ENCODE peak calls at places on chromosome 17, in four cellular contexts. E is ascending aorta, D is heart right ventricle, O is body of pancreas. C is an unnamed sample.

GRCh38 chr17:42685831-42686230 is 3.5 kb downstream of the CNTNAP1 start:
- DNase-seq in E (no peak), O (no peak), D (no peak), C (no peak)

GRCh38 chr17:27888072-27888471 is 5.1 kb downstream of the LYRM9 start:
- DNase-seq in D (no peak), E (no peak), O (no peak), C (no peak)

GRCh38 chr17:42345396-42346078 is 42.7 kb downstream of the STAT3 start:
- DNase-seq in D (no peak), E (no peak), O (peak; percentile 57), C (no peak)

GRCh38 chr17:7308625-7309433 is 1.4 kb downstream of the EIF5A start:
- DNase-seq in O (peak; percentile 84), D (peak; percentile 86), E (peak; percentile 88), C (peak; percentile 68)

GRCh38 chr17:28174352-28175046 is 132.0 kb downstream of the NLK start:
- DNase-seq in E (no peak), O (no peak), D (no peak), C (no peak)

GRCh38 chr17:69704935-69705334 is 290.4 kb downstream of the MAP2K6 start:
- DNase-seq in E (no peak), D (no peak), O (no peak), C (no peak)

GRCh38 chr17:62679866-62680377 is 52.5 kb downstream of the MRC2 start:
- DNase-seq in O (no peak), E (no peak), D (no peak), C (no peak)

GRCh38 chr17:56925088-56925487 is 11.2 kb upstream of the TRIM25 start:
- DNase-seq in E (no peak), D (no peak), O (no peak), C (no peak)

GRCh38 chr17:64236827-64237403 is 26.1 kb downstream of the TEX2 start:
- DNase-seq in E (no peak), D (no peak), O (no peak), C (no peak)

GRCh38 chr17:3636908-3637373 is 381 bp downstream of the CTNS start:
- DNase-seq in E (no peak), D (no peak), O (no peak), C (no peak)

GRCh38 chr17:2250140-2251095 is 53.2 kb downstream of the SMG6 start:
- DNase-seq in D (no peak), E (peak; percentile 8), O (no peak), C (no peak)

GRCh38 chr17:56863974-56864373 is 30.0 kb downstream of the DGKE start:
- DNase-seq in D (no peak), O (no peak), E (no peak), C (no peak)

GRCh38 chr17:63842173-63842539 is 329 bp downstream of the SMARCD2 start:
- DNase-seq in O (peak; percentile 42), E (peak; percentile 77), D (peak; percentile 43), C (no peak)

GRCh38 chr17:8922451-8922850 is 43.1 kb downstream of the PIK3R5 start:
- DNase-seq in E (peak; percentile 62), D (no peak), O (no peak), C (peak; percentile 90)

GRCh38 chr17:58092101-58092796 is 9.0 kb downstream of the DYNLL2 start:
- DNase-seq in O (no peak), D (no peak), E (no peak), C (no peak)

GRCh38 chr17:10729334-10730193 is at the start of gene TMEM220:
- DNase-seq in D (peak; percentile 73), O (peak; percentile 80), E (peak; percentile 90), C (peak; percentile 36)

GRCh38 chr17:59353936-59354755 is 22.7 kb downstream of the YPEL2 start:
- DNase-seq in E (no peak), D (no peak), O (no peak), C (no peak)

GRCh38 chr17:54451051-54451450 is 449.6 kb upstream of the TOM1L1 start:
- DNase-seq in E (no peak), D (no peak), O (no peak), C (no peak)

GRCh38 chr17:54452666-54453348 is 447.8 kb upstream of the TOM1L1 start:
- DNase-seq in E (no peak), O (no peak), D (no peak), C (no peak)

GRCh38 chr17:54455251-54455868 is 445.3 kb upstream of the TOM1L1 start:
- DNase-seq in D (no peak), E (no peak), O (no peak), C (no peak)
- H3K4me3 ChIP-seq in D (no peak overlapping the region), E (no peak overlapping the region), O (no peak overlapping the region), C (no peak overlapping the region)

GRCh38 chr17:65743313-65743665 is 181.8 kb upstream of the AXIN2 start:
- DNase-seq in E (no peak), D (no peak), O (no peak), C (no peak)
- H3K4me3 ChIP-seq in E (no peak overlapping the region), D (no peak overlapping the region), O (no peak overlapping the region), C (no peak overlapping the region)

DNA sequence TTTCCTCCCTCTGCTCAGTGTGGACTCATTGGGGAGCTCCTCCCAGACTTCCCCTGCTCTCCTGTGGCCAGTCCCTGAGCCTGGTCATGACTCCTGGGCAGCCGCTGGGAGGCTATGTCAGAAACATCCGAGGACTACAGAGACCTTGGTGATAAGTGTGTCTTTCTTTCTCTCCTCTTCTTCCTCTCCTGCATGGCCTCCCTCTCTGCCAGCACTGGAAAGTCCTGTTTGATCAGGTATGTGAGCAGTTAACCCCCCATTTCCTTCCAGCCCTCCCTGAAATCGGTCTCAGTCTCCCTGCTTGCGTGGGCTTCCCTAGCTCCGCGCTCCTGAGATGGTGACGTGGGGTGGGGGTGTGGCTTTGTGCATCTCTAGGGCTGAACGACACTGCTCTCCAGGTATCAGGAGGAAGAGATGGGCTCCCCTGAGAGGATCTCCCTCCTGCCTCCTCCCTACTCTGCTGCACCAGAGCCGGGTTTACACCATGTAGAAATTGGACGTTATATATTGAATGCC is 2.1 kb downstream of the RHBDL3 start:
- DNase-seq in E (no peak), D (no peak), O (no peak), C (no peak)
- H3K4me3 ChIP-seq in E (peak overlapping the region; percentile 80), D (no peak overlapping the region), O (no peak overlapping the region), C (no peak overlapping the region)

GRCh38 chr17:71975331-71975801 is 145.5 kb upstream of the SOX9 start:
- DNase-seq in E (peak; percentile 79), O (no peak), D (peak; percentile 52), C (peak; percentile 18)
- H3K4me3 ChIP-seq in E (peak overlapping the region; percentile 68), O (no peak overlapping the region), D (peak overlapping the region; percentile 39), C (peak overlapping the region; percentile 20)

DNA sequence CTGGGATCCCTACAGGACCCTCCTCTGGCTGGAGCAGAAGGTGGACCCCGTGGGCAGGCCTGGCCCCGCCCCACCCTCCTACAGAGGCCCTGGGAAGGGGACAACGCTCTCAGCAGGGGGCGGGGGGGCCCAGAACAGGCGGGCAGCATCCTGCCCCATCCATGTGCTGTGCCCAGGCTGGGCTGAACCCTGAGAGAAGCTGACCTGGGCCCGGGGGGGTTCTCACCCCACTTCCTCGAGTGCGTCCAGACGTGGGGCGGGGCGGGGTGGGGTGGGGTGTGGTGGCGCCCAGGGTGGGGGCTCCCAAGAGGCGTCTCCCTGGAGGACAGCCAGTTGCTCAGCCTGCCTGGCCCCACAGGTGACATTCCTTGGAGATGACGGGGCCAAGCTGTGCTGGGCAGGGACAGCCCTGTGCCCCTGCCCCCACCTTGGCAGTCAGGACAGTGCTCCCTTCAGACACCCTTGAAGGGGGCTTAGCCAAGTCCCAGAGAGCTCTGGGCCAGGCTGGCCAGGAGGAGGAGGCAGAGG is 390 bp upstream of the UNC13D start:
- DNase-seq in O (peak; percentile 95), E (no peak), D (no peak), C (no peak)
- H3K4me3 ChIP-seq in O (no peak overlapping the region), E (peak overlapping the region; percentile 43), D (peak overlapping the region; percentile 29), C (no peak overlapping the region)

DNA sequence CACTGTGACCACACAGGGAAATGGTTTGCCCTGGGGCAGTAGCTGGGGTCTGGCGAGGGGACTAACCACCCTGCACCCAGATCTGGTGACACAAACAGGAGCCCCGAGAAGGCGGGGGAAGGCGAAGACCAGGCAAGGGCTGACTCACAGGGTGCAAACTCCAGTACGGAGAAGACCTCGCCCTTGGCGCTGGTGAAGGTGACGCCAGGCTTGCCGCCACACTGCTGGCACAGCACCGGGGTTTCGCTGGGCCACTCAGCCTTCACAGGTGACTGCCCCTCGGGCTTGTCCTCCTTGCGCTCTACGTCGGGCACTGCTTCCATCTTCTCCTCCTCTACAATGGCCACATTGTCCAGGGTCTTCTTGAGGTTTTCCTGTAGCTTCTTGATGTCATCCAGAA is 11.6 kb downstream of the SPHK1 start:
- DNase-seq in O (no peak), E (no peak), D (no peak), C (no peak)
- H3K4me3 ChIP-seq in O (no peak overlapping the region), E (no peak overlapping the region), D (no peak overlapping the region), C (no peak overlapping the region)

DNA sequence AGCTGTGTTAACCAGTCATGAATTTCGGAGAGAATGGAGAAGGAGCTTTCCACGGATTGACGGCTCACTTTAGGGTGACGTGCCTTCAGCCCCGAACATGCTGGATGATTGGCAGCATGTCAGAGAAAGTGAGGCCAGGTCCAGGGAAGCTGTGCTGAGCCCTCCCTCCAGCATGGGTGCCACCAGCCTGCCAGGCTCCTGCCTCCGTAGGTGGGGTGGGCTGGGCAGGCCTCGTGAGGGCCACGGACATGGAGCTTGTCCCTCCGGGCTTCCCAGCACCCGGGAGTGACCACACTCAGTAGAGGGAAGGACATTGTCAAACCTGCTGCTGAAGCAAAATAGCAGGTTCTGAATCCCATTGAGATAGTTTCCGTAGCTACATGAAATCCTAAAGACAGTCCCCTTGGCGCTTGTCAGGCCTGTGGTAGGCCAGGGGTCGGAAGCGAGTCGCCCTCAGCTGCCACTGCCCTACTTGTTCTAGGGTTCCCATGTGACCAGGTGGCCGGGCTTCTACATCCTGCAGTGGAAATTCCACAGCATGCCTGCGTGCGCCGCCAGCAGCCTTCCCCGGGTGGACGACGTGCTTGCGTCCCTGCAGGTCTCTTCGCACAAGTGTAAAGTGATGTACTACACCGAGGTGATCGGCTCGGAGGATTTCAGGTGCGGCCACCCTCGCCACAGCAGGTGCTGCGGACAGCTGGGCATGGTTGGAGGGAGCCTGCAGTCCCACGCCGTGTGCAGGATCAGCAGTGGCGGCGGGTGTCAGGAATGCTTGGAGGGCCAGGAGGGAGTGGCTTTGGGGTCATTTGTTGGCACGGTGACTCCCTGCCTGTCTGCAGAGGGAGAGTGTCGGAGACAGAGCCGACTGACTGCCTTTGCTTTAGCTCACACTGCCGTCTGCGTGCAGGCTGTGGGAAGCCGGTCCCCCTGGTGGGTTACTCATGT is 72.3 kb downstream of the SEC14L1 start:
- DNase-seq in O (no peak), D (no peak), E (no peak), C (no peak)
- H3K4me3 ChIP-seq in O (no peak overlapping the region), D (no peak overlapping the region), E (no peak overlapping the region), C (no peak overlapping the region)

DNA sequence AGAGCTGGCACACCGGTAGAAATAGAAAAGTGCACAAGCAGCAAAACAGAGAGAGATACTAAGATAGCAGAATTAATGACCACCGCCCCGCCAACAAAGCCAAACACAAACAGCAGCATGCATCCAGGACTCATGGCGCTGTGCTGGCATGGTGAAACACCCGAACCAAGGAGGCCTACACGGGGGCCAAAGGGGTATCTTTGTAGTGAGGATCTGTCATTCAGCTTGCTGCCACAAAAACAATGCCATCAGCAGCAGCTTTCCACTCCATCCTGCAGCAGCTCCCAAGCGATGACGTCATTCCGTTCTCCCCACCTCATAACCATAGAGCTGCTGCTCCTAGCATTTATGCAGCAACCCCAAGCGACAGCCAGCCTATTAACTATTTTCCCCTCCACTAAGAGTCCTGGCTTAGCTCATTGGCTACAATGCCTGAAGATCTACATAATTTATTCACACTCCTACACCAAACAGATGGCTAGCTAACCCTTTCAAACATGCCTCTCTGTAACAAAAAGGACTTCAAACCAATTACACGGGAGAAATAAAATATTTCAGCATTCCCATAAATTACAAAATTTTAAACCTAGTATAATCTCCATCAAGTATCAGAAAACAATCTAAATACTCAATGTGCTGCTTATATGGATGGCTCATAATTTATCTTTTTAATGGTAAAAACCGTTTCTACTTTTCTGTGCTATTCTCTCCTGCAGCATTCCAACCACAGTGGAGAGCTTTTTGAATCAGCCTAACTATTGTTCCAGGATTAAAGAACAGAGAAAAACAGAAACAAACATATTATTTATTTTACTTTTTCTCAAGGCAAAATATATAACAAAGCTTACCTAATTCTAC is 73.9 kb downstream of the SPAG9 start:
- DNase-seq in O (peak; percentile 62), E (no peak), D (peak; percentile 76), C (peak; percentile 93)
- H3K4me3 ChIP-seq in O (no peak overlapping the region), E (peak overlapping the region; percentile 34), D (peak overlapping the region; percentile 40), C (peak overlapping the region; percentile 48)

C was measured in astrocyte of the cerebellum.